ENCODE peak calls at places on chromosomes 4 and X, in four cellular contexts. E, P, O and K are unnamed samples.

GRCh38 chr4:36010531-36010930 is 233.8 kb downstream of the ARAP2 start:
- DNase-seq in E (no peak), P (no peak), O (peak; percentile 47), K (no peak)

GRCh38 chrX:1393871-1394615 is 2.1 kb upstream of the SLC25A6 start:
- DNase-seq in E (no peak), P (no peak), O (no peak), K (no peak)

GRCh38 chr4:153834901-153835300 is 46.0 kb upstream of the SFRP2 start:
- DNase-seq in E (no peak), P (no peak), O (no peak), K (no peak)

GRCh38 chr4:139852612-139853269 is 187.1 kb downstream of the MGST2 start:
- DNase-seq in P (no peak), E (no peak), O (no peak), K (no peak)

GRCh38 chrX:39752820-39753219 is 344.9 kb downstream of the BCOR start:
- DNase-seq in O (peak; percentile 31), P (peak; percentile 38), E (no peak), K (peak; percentile 27)

GRCh38 chrX:144722307-144722706 is 525.0 kb upstream of the SPANXN1 start:
- DNase-seq in P (no peak), E (no peak), O (no peak), K (no peak)

GRCh38 chr4:78225236-78225635 is 168.1 kb downstream of the FRAS1 start:
- DNase-seq in O (no peak), E (no peak), P (no peak), K (no peak)

GRCh38 chr4:179766938-179767337 is 2324.7 kb upstream of the AGA start:
- DNase-seq in P (no peak), O (no peak), E (no peak), K (no peak)

GRCh38 chr4:32025840-32026459 is 1305.8 kb downstream of the PCDH7 start:
- DNase-seq in O (peak; percentile 49), P (no peak), E (no peak), K (peak; percentile 38)

GRCh38 chr4:4418676-4419370 is 31.9 kb downstream of the NSG1 start:
- DNase-seq in E (no peak), O (peak; percentile 85), P (no peak), K (no peak)

GRCh38 chr4:186587416-186588018 is 32.1 kb upstream of the MTNR1A start:
- DNase-seq in E (no peak), P (peak; percentile 39), O (peak; percentile 51), K (peak; percentile 5)

GRCh38 chrX:76453737-76454406 is 26.4 kb downstream of the MAGEE1 start:
- DNase-seq in E (no peak), P (no peak), O (no peak), K (no peak)

GRCh38 chr4:158786155-158786581 is 17.3 kb downstream of the FNIP2 start:
- DNase-seq in P (no peak), O (no peak), E (no peak), K (peak; percentile 12)

GRCh38 chr4:117610706-117611308 is 423.5 kb upstream of the NDST3 start:
- DNase-seq in E (no peak), P (no peak), O (no peak), K (no peak)

GRCh38 chr4:1473718-1474117 is 67.5 kb upstream of the NKX1-1 start:
- DNase-seq in O (no peak), E (no peak), P (no peak), K (no peak)

GRCh38 chr4:66300336-66300934 is 630.1 kb upstream of the EPHA5 start:
- DNase-seq in E (no peak), P (no peak), O (no peak), K (no peak)

GRCh38 chr4:108048997-108049396 is 59.3 kb downstream of the HADH start:
- DNase-seq in E (no peak), P (no peak), O (no peak), K (no peak)

GRCh38 chrX:39133971-39134370 is 332.7 kb downstream of the MID1IP1 start:
- DNase-seq in P (no peak), O (no peak), E (no peak), K (peak; percentile 48)

GRCh38 chr4:140014284-140014683 is 139.7 kb downstream of the MAML3 start:
- DNase-seq in O (no peak), P (no peak), E (no peak), K (no peak)

GRCh38 chr4:72375050-72375736 is 193.8 kb downstream of the ADAMTS3 start:
- DNase-seq in E (no peak), P (no peak), O (peak; percentile 55), K (no peak)

GRCh38 chr4:41660350-41660749 is 88.2 kb downstream of the PHOX2B start:
- DNase-seq in O (no peak), P (no peak), E (no peak), K (no peak)